ENCODE peak calls at places on chromosomes 7 and 10, in nine cellular contexts. One of them, this sample, is unnamed.

GRCh38 chr7:273327-273726 is 16.6 kb upstream of the FOXL3 start:
- DNase-seq in endodermal cell: no peak
- DNase-seq in adipocyte: no peak
- DNase-seq in GM19239: no peak
- DNase-seq in NCI-H69: no peak
- DNase-seq in posterior cingulate gyrus: no peak
- DNase-seq in HT1080: no peak
- DNase-seq in stimulated activated CD4-positive, alpha-beta T cell treated with anti-CD3 and anti-CD28 coated beads, Interleukin-15, amount 100 ng/mL, for 24 hours: no peak
- DNase-seq in GM04504: no peak
- DNase-seq in this sample: no peak

GRCh38 chr10:30587522-30588031 is 42.0 kb downstream of the LYZL2 start:
- DNase-seq in posterior cingulate gyrus: no peak
- DNase-seq in HT1080: no peak
- DNase-seq in stimulated activated CD4-positive, alpha-beta T cell treated with anti-CD3 and anti-CD28 coated beads, Interleukin-15, amount 100 ng/mL, for 24 hours: no peak
- DNase-seq in endodermal cell: peak; percentile 72
- DNase-seq in GM04504: no peak
- DNase-seq in GM19239: peak; percentile 28
- DNase-seq in NCI-H69: no peak
- DNase-seq in adipocyte: no peak
- DNase-seq in this sample: no peak

GRCh38 chr7:138776156-138776833 is 21.5 kb upstream of the TMEM213 start:
- DNase-seq in adipocyte: no peak
- DNase-seq in GM19239: no peak
- DNase-seq in GM04504: no peak
- DNase-seq in endodermal cell: no peak
- DNase-seq in stimulated activated CD4-positive, alpha-beta T cell treated with anti-CD3 and anti-CD28 coated beads, Interleukin-15, amount 100 ng/mL, for 24 hours: no peak
- DNase-seq in NCI-H69: peak; percentile 79
- DNase-seq in HT1080: no peak
- DNase-seq in posterior cingulate gyrus: no peak
- DNase-seq in this sample: no peak

GRCh38 chr10:103231047-103231551 is 14.6 kb upstream of the RPEL1 start:
- DNase-seq in adipocyte: peak; percentile 95
- DNase-seq in GM19239: no peak
- DNase-seq in endodermal cell: peak; percentile 80
- DNase-seq in GM04504: peak; percentile 82
- DNase-seq in HT1080: peak; percentile 96
- DNase-seq in posterior cingulate gyrus: no peak
- DNase-seq in stimulated activated CD4-positive, alpha-beta T cell treated with anti-CD3 and anti-CD28 coated beads, Interleukin-15, amount 100 ng/mL, for 24 hours: no peak
- DNase-seq in NCI-H69: no peak
- DNase-seq in this sample: no peak

GRCh38 chr10:124626759-124627380 is 117.3 kb downstream of the FAM53B start:
- DNase-seq in adipocyte: no peak
- DNase-seq in HT1080: no peak
- DNase-seq in GM19239: no peak
- DNase-seq in GM04504: no peak
- DNase-seq in NCI-H69: peak; percentile 77
- DNase-seq in posterior cingulate gyrus: no peak
- DNase-seq in endodermal cell: no peak
- DNase-seq in stimulated activated CD4-positive, alpha-beta T cell treated with anti-CD3 and anti-CD28 coated beads, Interleukin-15, amount 100 ng/mL, for 24 hours: peak; percentile 78
- DNase-seq in this sample: no peak

GRCh38 chr7:77338883-77339629 is 77.1 kb downstream of the GSAP start:
- DNase-seq in adipocyte: peak; percentile 42
- DNase-seq in GM04504: no peak
- DNase-seq in endodermal cell: no peak
- DNase-seq in posterior cingulate gyrus: no peak
- DNase-seq in HT1080: no peak
- DNase-seq in stimulated activated CD4-positive, alpha-beta T cell treated with anti-CD3 and anti-CD28 coated beads, Interleukin-15, amount 100 ng/mL, for 24 hours: no peak
- DNase-seq in NCI-H69: peak; percentile 9
- DNase-seq in GM19239: no peak
- DNase-seq in this sample: no peak

GRCh38 chr10:2885956-2886296 is 181.4 kb upstream of the PFKP start:
- DNase-seq in HT1080: no peak
- DNase-seq in stimulated activated CD4-positive, alpha-beta T cell treated with anti-CD3 and anti-CD28 coated beads, Interleukin-15, amount 100 ng/mL, for 24 hours: no peak
- DNase-seq in GM04504: no peak
- DNase-seq in posterior cingulate gyrus: no peak
- DNase-seq in NCI-H69: no peak
- DNase-seq in endodermal cell: peak; percentile 14
- DNase-seq in GM19239: no peak
- DNase-seq in adipocyte: no peak
- DNase-seq in this sample: no peak

GRCh38 chr10:50404021-50404823 is 152.9 kb upstream of the ASAH2 start:
- DNase-seq in GM19239: no peak
- DNase-seq in stimulated activated CD4-positive, alpha-beta T cell treated with anti-CD3 and anti-CD28 coated beads, Interleukin-15, amount 100 ng/mL, for 24 hours: no peak
- DNase-seq in GM04504: no peak
- DNase-seq in endodermal cell: no peak
- DNase-seq in posterior cingulate gyrus: no peak
- DNase-seq in adipocyte: no peak
- DNase-seq in HT1080: no peak
- DNase-seq in NCI-H69: no peak
- DNase-seq in this sample: no peak

GRCh38 chr7:120860151-120860550 is 2.2 kb upstream of the TSPAN12 start:
- DNase-seq in stimulated activated CD4-positive, alpha-beta T cell treated with anti-CD3 and anti-CD28 coated beads, Interleukin-15, amount 100 ng/mL, for 24 hours: no peak
- DNase-seq in posterior cingulate gyrus: no peak
- DNase-seq in endodermal cell: no peak
- DNase-seq in HT1080: no peak
- DNase-seq in adipocyte: no peak
- DNase-seq in NCI-H69: no peak
- DNase-seq in GM04504: no peak
- DNase-seq in GM19239: no peak
- DNase-seq in this sample: no peak